ENCODE peak calls at places on chromosomes 12 and 14, in nine cellular contexts. Y is GM12891, Q is uterus, P is adrenal gland, R is NB4, S is GM12878, X is HCT116, J is heart left ventricle, E is transverse colon. A is an unnamed sample.

GRCh38 chr12:47860279-47860841 is 40.7 kb upstream of the HDAC7 start:
- DNase-seq in X (no peak), S (no peak), E (no peak), Q (no peak), R (no peak), Y (no peak), P (peak), J (no peak), A (no peak)

GRCh38 chr12:109763201-109763841 is 49.7 kb downstream of the FAM222A start:
- DNase-seq in E (peak), R (peak), Q (no peak), J (no peak), P (peak), X (no peak), S (no peak), Y (no peak), A (peak)

GRCh38 chr12:42070056-42070455 is 74.6 kb downstream of the GXYLT1 start:
- DNase-seq in Q (no peak), X (no peak), R (no peak), S (no peak), E (no peak), Y (no peak), P (no peak), J (no peak), A (no peak)

GRCh38 chr12:109156586-109156985 is 40.2 kb downstream of the ACACB start:
- DNase-seq in P (no peak), Q (no peak), E (no peak), R (no peak), X (no peak), S (no peak), Y (no peak), J (no peak), A (no peak)

GRCh38 chr14:56061051-56061450 is 57.2 kb upstream of the PELI2 start:
- DNase-seq in Q (no peak), J (no peak), Y (no peak), P (no peak), X (no peak), E (no peak), R (no peak), S (no peak), A (no peak)

GRCh38 chr14:89598548-89599186 is 181.6 kb upstream of the FOXN3 start:
- DNase-seq in R (no peak), E (no peak), X (peak), P (no peak), J (no peak), Y (no peak), S (no peak), Q (no peak), A (no peak)

GRCh38 chr12:115871714-115872113 is 405.8 kb downstream of the MED13L start:
- DNase-seq in E (peak), J (no peak), X (peak), Y (peak), R (peak), Q (no peak), P (peak), S (no peak), A (peak)

GRCh38 chr12:49885118-49885517 is 18.6 kb downstream of the FAIM2 start:
- DNase-seq in R (no peak), X (no peak), Y (no peak), P (no peak), Q (no peak), J (no peak), E (no peak), S (no peak), A (no peak)

GRCh38 chr12:132067182-132067581 is 76.9 kb downstream of the DDX51 start:
- DNase-seq in Y (no peak), S (no peak), E (no peak), P (no peak), X (no peak), R (no peak), J (no peak), Q (no peak), A (no peak)

GRCh38 chr12:79547044-79547734 is 143.6 kb downstream of the PAWR start:
- DNase-seq in Q (no peak), E (peak), Y (no peak), J (no peak), P (no peak), R (no peak), X (peak), S (no peak), A (no peak)

GRCh38 chr12:40171501-40171900 is 53.3 kb upstream of the LRRK2 start:
- DNase-seq in R (no peak), P (no peak), Y (no peak), S (no peak), X (no peak), E (no peak), J (no peak), Q (no peak), A (no peak)

GRCh38 chr12:50545783-50546182 is 41.0 kb downstream of the DIP2B start:
- DNase-seq in P (peak), E (peak), R (no peak), X (no peak), Y (no peak), S (no peak), J (no peak), Q (no peak), A (no peak)

GRCh38 chr14:65128096-65128495 is 25.8 kb upstream of the MAX start:
- DNase-seq in X (no peak), P (no peak), R (no peak), E (no peak), S (no peak), J (no peak), Y (no peak), Q (no peak), A (no peak)

GRCh38 chr14:94051115-94051514 is 25.0 kb downstream of the OTUB2 start:
- DNase-seq in X (no peak), Y (no peak), S (no peak), E (peak), P (peak), Q (peak), R (no peak), J (peak), A (peak)

DNA sequence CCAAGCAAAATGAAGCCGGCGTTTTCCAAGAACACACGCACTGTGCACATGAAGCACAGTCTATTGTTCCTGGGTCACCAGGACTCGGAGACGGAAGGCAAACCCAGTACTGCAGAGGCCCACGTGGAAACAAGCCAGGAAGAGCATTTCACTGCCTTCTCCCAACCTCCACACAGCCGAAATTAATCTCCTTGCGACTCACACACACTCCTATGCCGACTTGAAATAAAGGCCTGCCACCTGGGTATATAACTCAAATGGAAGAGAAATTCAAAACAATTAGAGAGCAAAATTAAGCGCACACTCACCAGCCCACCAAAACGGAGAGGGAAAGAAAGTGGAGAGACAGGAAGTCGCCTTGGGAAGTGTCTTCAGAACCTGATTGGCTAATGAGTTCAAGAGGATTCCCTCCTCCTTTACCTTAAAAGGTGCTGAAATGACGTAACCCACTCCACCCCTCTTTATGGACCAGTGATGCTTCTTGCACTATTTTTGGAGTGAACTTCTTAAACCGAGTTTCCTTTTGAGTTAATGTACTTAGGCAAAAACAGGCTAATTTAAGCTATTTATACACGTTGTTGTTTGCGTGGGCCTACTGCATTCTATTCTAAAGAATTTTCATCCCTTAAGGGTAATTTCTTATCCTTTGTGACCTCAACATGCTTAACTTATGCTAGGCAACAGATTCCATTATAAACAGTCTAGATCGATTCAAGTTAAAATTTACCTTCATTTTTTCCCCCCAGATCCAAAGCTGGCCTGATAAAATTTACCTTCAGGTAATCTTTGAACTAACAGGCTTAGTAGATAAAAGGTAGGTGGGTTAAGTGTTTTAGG is at the start of gene CCNB1IP1:
- DNase-seq in J (peak), Q (peak), E (peak), X (peak), Y (peak), R (peak), S (peak), P (peak), A (peak)
- TF ChIP-seq POLR2A in J (no peak), Q (peak), E (peak), X (peak), Y (peak), R (peak), S (peak), P (no peak), A (peak)

GRCh38 chr12:110872100-110872499 is 25.3 kb downstream of the CCDC63 start:
- DNase-seq in Y (no peak), S (no peak), X (no peak), P (no peak), R (no peak), E (no peak), Q (no peak), J (no peak), A (no peak)
- TF ChIP-seq POLR2A in Y (no peak), S (no peak), X (no peak), P (no peak), R (no peak), E (no peak), Q (no peak), J (no peak), A (no peak)

DNA sequence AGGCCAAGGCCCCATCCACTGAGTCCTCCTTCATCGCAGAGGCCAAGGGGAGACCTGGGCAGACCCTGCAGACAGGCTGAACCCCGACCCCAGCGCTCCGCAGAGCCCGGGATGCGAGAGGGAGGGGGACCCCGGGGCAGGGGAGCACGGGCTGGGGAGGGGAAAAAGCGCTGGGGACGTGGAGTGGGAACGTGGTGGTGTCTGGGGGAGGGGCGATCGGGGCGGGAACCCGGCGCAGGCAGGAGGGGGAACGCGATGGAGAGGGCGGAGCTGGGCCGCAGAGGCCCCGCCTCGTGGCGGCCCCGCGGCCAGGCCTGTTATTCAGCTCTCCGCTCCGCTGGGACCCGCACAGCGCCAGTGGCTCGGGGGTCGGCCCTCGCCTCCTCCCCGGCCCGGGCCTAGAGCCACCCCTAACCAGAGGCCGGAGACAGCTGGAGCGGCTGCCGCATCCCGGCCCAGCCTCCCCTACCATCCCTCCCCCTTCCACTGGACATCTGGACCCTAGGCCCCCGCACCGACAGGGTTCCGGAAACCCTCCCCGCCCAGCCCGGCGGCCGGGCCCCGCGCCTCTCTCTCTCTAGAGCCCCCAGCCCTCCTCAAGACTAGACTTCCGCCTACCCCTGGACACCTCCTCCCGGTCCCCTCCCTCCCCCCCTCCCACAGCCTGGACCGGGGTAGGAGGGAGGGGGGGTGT is at the start of gene ARHGEF25:
- DNase-seq in E (peak), P (peak), X (no peak), J (peak), Q (peak), Y (peak), R (no peak), S (no peak), A (no peak)
- TF ChIP-seq POLR2A in E (peak), P (no peak), X (no peak), J (peak), Q (peak), Y (no peak), R (no peak), S (peak), A (no peak)

GRCh38 chr14:54564799-54565235 is 2.1 kb upstream of the SAMD4A start:
- DNase-seq in S (no peak), R (peak), J (no peak), Q (peak), Y (no peak), X (no peak), P (peak), E (no peak), A (no peak)

GRCh38 chr14:54566152-54566409 is 847 bp upstream of the SAMD4A start:
- DNase-seq in S (no peak), R (no peak), P (no peak), Y (no peak), E (no peak), J (no peak), Q (no peak), X (no peak), A (no peak)

GRCh38 chr14:54564071-54564798 is 2.7 kb upstream of the SAMD4A start:
- DNase-seq in Q (no peak), E (no peak), S (no peak), P (no peak), Y (no peak), X (no peak), J (no peak), R (peak), A (no peak)

GRCh38 chr14:54566410-54567223 is at the start of gene SAMD4A:
- DNase-seq in J (peak), X (no peak), P (peak), E (peak), R (peak), Q (peak), Y (peak), S (no peak), A (peak)

DNA sequence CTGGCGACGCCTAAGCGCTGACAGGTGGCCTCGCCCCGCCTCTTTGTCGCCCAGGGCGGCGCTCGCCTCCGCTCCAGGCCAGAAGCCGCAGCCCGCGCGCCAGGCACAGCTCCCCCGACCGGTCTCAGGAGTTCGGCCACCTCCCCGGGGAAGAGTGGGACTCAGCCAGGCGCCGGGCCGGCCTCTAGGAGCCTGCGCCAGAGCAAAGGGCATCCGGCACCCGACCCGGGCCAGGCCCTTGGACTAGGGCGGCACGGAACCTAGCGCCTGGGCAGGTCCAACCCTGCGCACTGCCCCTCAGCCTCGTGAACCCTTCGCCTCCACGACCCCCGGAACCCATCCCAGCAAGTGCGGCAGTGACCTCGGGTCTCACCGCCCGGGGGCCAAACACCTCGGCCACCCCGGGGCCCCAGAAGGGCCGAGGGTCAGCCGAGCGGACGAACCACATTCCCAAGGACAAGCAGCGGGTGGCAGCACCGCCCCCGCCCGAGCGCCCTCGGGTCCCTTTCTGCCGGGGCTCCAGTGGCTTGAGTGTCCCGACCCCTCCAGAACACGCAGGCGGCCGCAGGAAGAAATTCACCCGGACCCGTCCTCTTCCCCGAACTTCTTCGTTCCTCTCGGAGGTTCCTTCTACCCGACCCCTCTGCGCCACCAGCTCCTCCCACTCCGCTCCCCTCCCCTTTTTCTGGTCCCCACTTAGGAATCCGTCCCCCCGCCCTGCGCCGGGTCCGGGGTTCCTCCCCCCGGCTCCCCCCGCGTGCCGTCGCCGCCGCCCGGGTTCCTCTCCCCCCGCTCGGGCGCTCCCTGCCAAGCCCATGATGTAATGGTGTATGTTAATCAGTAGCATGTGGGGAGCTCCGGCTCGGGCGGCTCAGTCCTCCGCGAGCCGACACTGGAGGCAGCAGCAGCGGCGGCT is 1.4 kb upstream of the SAMD4A start:
- DNase-seq in S (no peak), J (peak), X (peak), Y (peak), E (peak), R (peak), Q (peak), P (peak), A (peak)
- TF ChIP-seq POLR2A in S (peak), J (peak), X (no peak), Y (no peak), E (peak), R (no peak), Q (peak), P (peak), A (peak)

GRCh38 chr14:63499701-63500250 is 43.4 kb downstream of the PPP2R5E start:
- DNase-seq in Y (no peak), P (no peak), E (no peak), S (no peak), R (no peak), J (no peak), X (no peak), Q (no peak), A (no peak)

GRCh38 chr14:63508033-63508432 is 35.1 kb downstream of the PPP2R5E start:
- DNase-seq in S (no peak), X (no peak), R (no peak), J (no peak), P (no peak), Y (no peak), E (no peak), Q (no peak), A (no peak)

GRCh38 chr14:63501429-63501828 is 41.7 kb downstream of the PPP2R5E start:
- DNase-seq in J (no peak), P (no peak), X (no peak), R (no peak), Y (no peak), Q (no peak), E (no peak), S (no peak), A (no peak)

GRCh38 chr14:63510538-63510937 is 32.6 kb downstream of the PPP2R5E start:
- DNase-seq in E (no peak), S (peak), P (no peak), Q (no peak), R (peak), X (no peak), Y (no peak), J (no peak), A (no peak)

DNA sequence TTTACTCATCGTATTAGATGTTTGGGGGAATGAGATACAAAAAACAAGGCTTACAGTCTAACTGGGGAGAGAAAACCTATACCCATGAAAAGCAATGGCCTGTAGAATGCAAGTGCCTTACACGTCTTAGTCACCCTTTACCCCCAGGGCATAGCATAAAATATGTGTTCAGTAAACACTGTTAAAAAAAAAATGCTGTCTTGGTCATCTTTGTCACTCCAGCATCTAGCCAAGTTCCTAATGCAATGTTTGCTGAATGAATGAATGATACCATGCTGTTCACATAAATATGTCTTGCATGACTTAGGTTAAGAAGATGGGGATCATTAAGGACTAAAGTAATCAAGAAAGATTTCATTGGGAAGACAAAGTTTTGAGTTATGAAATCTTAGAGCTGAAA is 38.5 kb downstream of the PPP2R5E start:
- DNase-seq in S (no peak), R (no peak), E (no peak), J (no peak), Q (no peak), Y (no peak), X (no peak), P (no peak), A (no peak)
- TF ChIP-seq POLR2A in S (no peak), R (no peak), E (no peak), J (no peak), Q (no peak), Y (no peak), X (no peak), P (no peak), A (no peak)

DNA sequence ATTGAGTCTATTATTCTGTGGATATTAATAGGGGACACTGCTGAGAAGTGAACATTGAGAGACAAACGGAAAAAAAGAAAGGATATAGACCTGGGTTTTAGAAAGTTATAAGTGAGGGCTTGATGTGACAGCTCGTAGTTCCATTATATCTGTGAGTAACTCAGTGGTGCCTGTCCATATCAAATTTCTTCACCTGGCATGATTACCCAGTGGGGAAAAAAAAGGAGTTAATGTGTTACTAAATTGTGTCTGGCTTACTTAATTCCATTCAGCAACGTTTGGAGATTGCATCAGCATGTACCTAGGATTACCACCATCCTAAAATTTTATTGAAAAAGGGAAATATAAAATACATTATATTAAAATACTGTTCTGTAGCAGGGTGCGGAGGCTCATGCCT is 1249.9 kb downstream of the SLC16A7 start:
- DNase-seq in Y (no peak), X (no peak), P (no peak), S (no peak), J (no peak), E (no peak), R (no peak), Q (no peak), A (no peak)
- TF ChIP-seq POLR2A in Y (no peak), X (no peak), P (no peak), S (no peak), J (no peak), E (no peak), R (no peak), Q (no peak), A (no peak)

DNA sequence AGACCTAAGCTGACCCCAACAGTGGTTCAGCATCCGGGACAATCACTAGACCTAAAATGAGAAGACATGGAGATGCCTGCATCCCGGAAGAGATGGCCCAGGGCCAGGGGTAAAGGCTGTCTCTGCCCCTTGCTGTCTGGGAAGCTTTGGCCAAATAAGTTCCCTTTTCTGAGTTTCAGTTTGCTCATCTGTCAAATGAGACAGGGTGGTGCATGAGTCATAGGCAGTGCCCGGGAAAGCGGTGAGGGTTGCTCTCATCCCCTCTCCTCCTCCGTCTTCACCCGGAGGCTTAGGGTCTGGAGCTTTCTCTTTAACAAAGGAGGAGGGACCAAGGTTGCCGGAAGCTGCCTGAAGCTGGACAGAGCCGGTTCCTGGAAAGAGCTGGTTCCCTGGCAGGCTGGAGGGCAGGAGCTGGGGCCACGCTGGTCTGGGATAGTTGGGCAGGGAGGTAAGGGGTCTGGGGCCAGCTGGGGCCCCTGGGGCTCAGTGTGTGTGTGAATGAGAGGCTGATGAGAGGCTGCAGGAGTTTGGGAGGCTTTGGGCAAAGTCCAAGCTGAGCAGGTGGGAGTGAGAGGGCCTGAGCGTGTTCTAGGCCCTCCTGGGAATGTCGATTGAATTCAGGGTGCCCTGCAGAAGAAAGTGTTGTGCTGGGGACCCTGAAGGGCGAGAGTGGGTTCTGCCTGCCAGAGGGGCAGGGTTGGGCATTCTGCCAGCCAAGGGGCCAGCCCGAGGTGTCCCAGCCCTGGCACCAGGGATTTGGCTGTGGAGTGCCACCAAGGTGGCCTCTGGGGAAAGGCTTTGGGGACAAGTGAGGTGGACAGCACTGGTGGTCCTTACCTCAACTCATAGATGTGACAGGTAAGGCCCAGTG is at the start of gene SDSL:
- DNase-seq in R (peak), E (peak), Q (peak), Y (peak), S (peak), P (peak), X (peak), J (peak), A (peak)
- TF ChIP-seq POLR2A in R (peak), E (peak), Q (no peak), Y (peak), S (no peak), P (no peak), X (peak), J (no peak), A (peak)